ENCODE peak calls at places on chromosomes 2 and 18, in eight cellular contexts. Q, Y, R, L, H, J, I and N are unnamed samples.

GRCh38 chr2:19863303-19864041 is 38.3 kb downstream of the TTC32 start:
- DNase-seq in J (peak; percentile 65), Y (peak; percentile 71), Q (peak; percentile 18), H (peak; percentile 94), L (peak; percentile 23), R (peak; percentile 58), I (peak; percentile 63), N (no peak)

GRCh38 chr18:69957071-69957620 is 9.5 kb upstream of the CD226 start:
- DNase-seq in R (no peak), H (no peak), J (no peak), I (no peak), L (no peak), Y (no peak), Q (no peak), N (no peak)

GRCh38 chr2:73032702-73033097 is 38.8 kb downstream of the SFXN5 start:
- DNase-seq in Q (no peak), L (no peak), Y (no peak), H (no peak), I (no peak), R (no peak), J (no peak), N (no peak)

GRCh38 chr18:61554117-61554776 is 221.0 kb downstream of the CDH20 start:
- DNase-seq in R (no peak), Q (no peak), Y (no peak), L (no peak), H (peak; percentile 22), J (peak; percentile 11), I (no peak), N (no peak)

GRCh38 chr2:200800458-200800857 is 11.3 kb upstream of the BZW1 start:
- DNase-seq in L (no peak), Q (no peak), H (no peak), J (no peak), Y (no peak), I (no peak), R (no peak), N (no peak)

GRCh38 chr18:23020555-23021294 is 87.6 kb downstream of the RBBP8 start:
- DNase-seq in H (no peak), Y (no peak), I (no peak), L (no peak), R (no peak), Q (no peak), J (no peak), N (no peak)

GRCh38 chr2:105438104-105438929 is 39.5 kb upstream of the FHL2 start:
- DNase-seq in Y (peak; percentile 85), J (no peak), H (no peak), I (peak; percentile 73), Q (no peak), R (no peak), L (no peak), N (no peak)

GRCh38 chr2:223055140-223055539 is 3.1 kb downstream of the KCNE4 start:
- DNase-seq in I (peak; percentile 84), Q (no peak), Y (no peak), J (peak; percentile 62), R (no peak), H (no peak), L (no peak), N (no peak)

GRCh38 chr2:193837368-193837767 is 1642.6 kb upstream of the TMEFF2 start:
- DNase-seq in J (no peak), Q (no peak), L (no peak), Y (no peak), R (no peak), I (no peak), H (no peak), N (no peak)

GRCh38 chr2:74206180-74206688 is 7.8 kb downstream of the MTHFD2 start:
- DNase-seq in Q (peak; percentile 74), J (no peak), H (no peak), I (peak; percentile 79), L (no peak), Y (no peak), R (no peak), N (no peak)

GRCh38 chr18:62165583-62165982 is 21.3 kb downstream of the PIGN start:
- DNase-seq in I (no peak), H (no peak), Y (no peak), Q (peak; percentile 41), L (no peak), R (no peak), J (no peak), N (no peak)

GRCh38 chr2:158644139-158644538 is 151.0 kb upstream of the DAPL1 start:
- DNase-seq in H (no peak), Q (peak; percentile 6), I (peak; percentile 52), J (no peak), Y (no peak), R (no peak), L (peak; percentile 12), N (peak; percentile 36)

GRCh38 chr2:149040451-149040850 is 2.0 kb downstream of the LYPD6B start:
- DNase-seq in J (no peak), L (no peak), I (no peak), R (no peak), Q (no peak), H (peak; percentile 89), Y (no peak), N (no peak)

GRCh38 chr2:176106636-176107539 is at the start of gene HOXD11:
- DNase-seq in J (peak; percentile 35), I (no peak), R (no peak), Y (no peak), Q (peak; percentile 61), H (peak; percentile 83), L (no peak), N (no peak)

GRCh38 chr2:96809951-96810782 is 5.9 kb upstream of the CNNM3 start:
- DNase-seq in R (no peak), J (no peak), Q (no peak), L (no peak), H (no peak), Y (no peak), I (no peak), N (no peak)

GRCh38 chr2:205024822-205025518 is 479.7 kb downstream of the PARD3B start:
- DNase-seq in Y (peak; percentile 73), I (peak; percentile 94), J (peak; percentile 9), Q (peak; percentile 98), R (peak; percentile 43), L (peak; percentile 92), H (no peak), N (peak; percentile 91)
- H3K4me3 ChIP-seq in Y (no peak overlapping the region), I (peak overlapping the region; percentile 37), J (no peak overlapping the region), Q (no peak overlapping the region), R (peak overlapping the region; percentile 43), L (no peak overlapping the region), H (no peak overlapping the region), N (peak overlapping the region; percentile 22)

DNA sequence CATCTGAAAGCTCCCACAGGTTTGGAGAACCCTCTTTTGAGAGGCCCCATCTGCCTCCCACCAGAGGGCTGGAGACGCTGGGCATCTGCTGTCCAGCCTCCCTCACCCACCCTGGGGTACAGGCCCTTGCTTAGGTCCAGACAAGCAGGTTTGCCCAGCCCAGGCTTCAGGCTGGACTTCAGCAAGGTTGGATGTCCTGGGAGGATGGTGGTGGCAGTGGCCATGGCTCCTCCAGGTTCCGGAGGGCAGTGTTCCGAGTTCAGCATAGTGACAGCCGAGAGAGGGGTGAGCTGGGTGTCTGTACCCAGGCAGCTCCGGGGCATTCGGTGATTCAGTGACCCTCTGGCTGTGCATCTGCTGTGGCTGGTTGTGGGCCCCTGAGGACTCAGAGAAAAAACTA is 58.2 kb upstream of the HDAC4 start:
- DNase-seq in J (no peak), I (no peak), L (no peak), Q (no peak), H (no peak), R (no peak), Y (no peak), N (no peak)
- TF ChIP-seq CTCF in J (no peak), I (no peak), L (no peak), Q (no peak), H (no peak), R (no peak), Y (no peak), N (no peak)

GRCh38 chr2:192197387-192197786 is 2.7 kb upstream of the TMEFF2 start:
- DNase-seq in I (peak; percentile 39), H (no peak), Y (no peak), L (no peak), J (no peak), R (no peak), Q (peak; percentile 19), N (no peak)
- H3K27me3 ChIP-seq in I (peaks cover 24% of the 10 kb centered on the region), H (peaks cover 53% of the 10 kb centered on the region), Y (peaks cover 56% of the 10 kb centered on the region), L (peaks cover 47% of the 10 kb centered on the region), J (peaks cover 45% of the 10 kb centered on the region), R (no peaks in the 10 kb centered on the region), Q (peaks cover 38% of the 10 kb centered on the region), N (peaks cover 34% of the 10 kb centered on the region)

DNA sequence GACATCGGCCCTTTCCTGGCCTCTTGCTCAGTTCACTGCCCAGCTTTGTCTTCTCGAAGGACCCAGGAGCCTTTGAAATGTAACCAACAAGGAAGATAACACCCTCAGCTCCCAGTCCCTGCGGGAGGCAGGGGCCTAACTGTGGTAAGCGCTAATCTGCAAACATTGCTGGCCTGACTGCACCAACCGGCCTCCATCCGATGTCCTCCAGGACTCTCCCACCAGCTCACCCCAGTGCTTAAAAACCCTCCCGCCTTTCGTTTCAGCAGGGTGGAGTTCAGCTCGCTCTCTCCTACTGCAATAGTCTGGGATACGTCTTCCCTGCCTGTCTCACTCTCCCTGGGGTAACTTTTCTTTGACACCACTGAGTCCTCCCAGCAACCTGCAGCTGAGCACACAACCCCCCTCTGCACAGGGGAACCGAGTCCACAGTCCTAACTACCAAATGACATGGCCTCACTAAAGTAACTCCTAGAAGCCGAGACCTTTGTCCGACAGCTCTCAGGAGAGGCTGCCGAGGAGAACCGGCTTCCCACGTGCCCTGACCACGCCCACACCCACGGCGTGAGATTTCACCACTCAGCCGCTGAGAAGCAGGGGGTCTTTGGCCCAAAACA is 76.1 kb downstream of the MBP start:
- DNase-seq in I (no peak), Q (no peak), J (no peak), Y (no peak), L (no peak), R (peak; percentile 9), H (no peak), N (no peak)
- H3K4me3 ChIP-seq in I (no peak overlapping the region), Q (no peak overlapping the region), J (no peak overlapping the region), Y (no peak overlapping the region), L (no peak overlapping the region), R (no peak overlapping the region), H (no peak overlapping the region), N (no peak overlapping the region)

GRCh38 chr2:8882094-8882493 is 44.7 kb upstream of the KIDINS220 start:
- DNase-seq in Y (no peak), R (no peak), H (peak; percentile 88), I (peak; percentile 43), J (no peak), L (no peak), Q (peak; percentile 50), N (no peak)
- TF ChIP-seq CTCF in Y (no peak), R (peak; percentile 52), H (peak; percentile 92), I (peak; percentile 58), J (no peak), L (peak; percentile 30), Q (peak; percentile 56), N (peak; percentile 24)